ENCODE peak calls at places on chromosomes 1 and 21, in four cellular contexts. W is uterus, A is pancreas, G is bronchial epithelial cell. Q is an unnamed sample.

GRCh38 chr1:61247051-61247854 is 164.9 kb downstream of the NFIA start:
- DNase-seq in W (no peak), A (no peak), G (no peak), Q (no peak)

GRCh38 chr21:41695513-41695912 is 71.3 kb downstream of the RIPK4 start:
- DNase-seq in W (no peak), G (no peak), A (no peak), Q (no peak)

GRCh38 chr1:171935664-171936063 is 94.4 kb downstream of the DNM3 start:
- DNase-seq in A (no peak), G (peak; percentile 17), W (no peak), Q (no peak)

GRCh38 chr1:166017395-166017794 is 149.4 kb downstream of the FAM78B start:
- DNase-seq in A (no peak), G (no peak), W (no peak), Q (no peak)

GRCh38 chr1:89703469-89703868 is 70.5 kb downstream of the LRRC8C start:
- DNase-seq in A (no peak), G (no peak), W (no peak), Q (no peak)

GRCh38 chr1:69328186-69328585 is 239.5 kb upstream of the LRRC7 start:
- DNase-seq in W (no peak), G (no peak), A (no peak), Q (no peak)

GRCh38 chr1:31701137-31701736 is 2.6 kb downstream of the COL16A1 start:
- DNase-seq in G (peak; percentile 91), W (peak; percentile 98), A (no peak), Q (peak; percentile 81)

GRCh38 chr1:226436855-226437491 is 29.1 kb upstream of the PARP1 start:
- DNase-seq in A (no peak), G (no peak), W (no peak), Q (no peak)

GRCh38 chr1:96365076-96365475 is 356.5 kb upstream of the PTBP2 start:
- DNase-seq in G (no peak), A (no peak), W (no peak), Q (no peak)

GRCh38 chr1:16017461-16018303 is at the start of gene HSPB7:
- DNase-seq in A (peak; percentile 80), G (no peak), W (peak; percentile 94), Q (peak; percentile 38)
- TF ChIP-seq CTCF in A (no peak), G (no peak), W (peak; percentile 17), Q (no peak)

GRCh38 chr1:181675625-181676024 is 192.3 kb downstream of the CACNA1E start:
- DNase-seq in W (no peak), G (no peak), A (no peak), Q (no peak)

GRCh38 chr1:181680332-181680731 is 197.0 kb downstream of the CACNA1E start:
- DNase-seq in W (no peak), A (no peak), G (no peak), Q (no peak)

GRCh38 chr1:181675091-181675490 is 191.8 kb downstream of the CACNA1E start:
- DNase-seq in A (no peak), W (no peak), G (no peak), Q (no peak)

GRCh38 chr1:181674617-181675016 is 191.3 kb downstream of the CACNA1E start:
- DNase-seq in W (no peak), G (no peak), A (no peak), Q (no peak)

DNA sequence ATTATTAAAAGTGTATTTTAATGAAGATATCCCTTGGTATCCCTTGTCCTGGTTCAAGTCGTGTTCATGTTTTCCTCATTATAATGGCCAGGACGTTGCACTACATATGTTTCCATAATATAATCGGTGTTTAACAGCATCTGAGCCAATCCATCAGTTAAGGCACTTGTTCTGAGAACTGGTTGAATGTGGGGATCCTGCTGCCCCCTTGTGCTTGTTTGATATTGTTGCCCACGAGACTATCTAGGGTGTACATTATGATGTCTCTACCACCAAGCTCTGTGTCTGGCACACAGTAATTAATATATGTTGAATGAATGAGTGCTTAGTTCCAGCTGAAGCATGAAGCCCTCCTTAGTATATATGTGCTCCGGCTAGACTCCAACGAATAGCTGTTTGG is 193.0 kb downstream of the CACNA1E start:
- DNase-seq in A (no peak), W (no peak), G (peak; percentile 46), Q (no peak)
- TF ChIP-seq CTCF in A (no peak), W (peak; percentile 9), G (peak; percentile 43), Q (no peak)

DNA sequence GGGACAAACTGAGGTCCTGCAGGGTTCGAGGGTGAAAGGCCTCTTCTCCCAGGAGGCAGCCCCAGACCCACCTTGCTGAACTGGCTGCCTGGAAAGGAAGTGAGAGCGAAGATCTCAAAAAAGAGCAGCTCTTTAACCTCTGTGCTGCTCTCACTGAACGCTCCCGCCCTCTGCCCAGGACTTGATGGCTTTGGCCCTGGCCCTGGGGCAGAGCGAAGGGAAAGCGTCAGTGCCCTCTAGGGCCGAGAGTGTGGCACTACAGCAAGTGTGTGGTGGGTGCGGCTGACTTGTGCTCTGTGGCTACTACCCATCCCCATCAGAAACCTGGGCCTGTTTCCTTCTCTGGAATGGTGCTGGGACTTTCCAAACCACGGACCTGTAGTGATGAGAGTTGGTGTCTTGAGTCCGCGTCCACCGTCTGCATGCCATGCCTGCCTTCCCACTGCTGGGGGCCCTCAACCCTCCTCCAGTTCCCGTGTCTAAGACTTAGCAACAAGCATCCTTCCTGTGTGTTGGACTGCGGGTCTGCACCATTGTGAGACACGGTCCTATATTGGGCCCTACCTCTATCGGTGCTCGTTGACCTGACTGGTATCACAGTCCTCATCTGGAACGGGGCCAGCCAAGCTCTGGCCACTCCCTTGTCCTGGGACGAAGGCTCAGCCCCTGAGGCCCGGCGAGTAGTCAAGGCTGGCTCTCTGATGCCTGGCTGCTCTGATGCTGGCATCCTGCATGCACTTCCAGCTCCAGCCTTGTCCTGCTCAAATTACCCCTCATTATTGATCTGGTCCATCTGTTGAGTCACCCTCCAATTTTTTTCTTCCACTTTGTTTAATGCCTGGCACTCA is 180.3 kb downstream of the DISC1 start:
- DNase-seq in A (peak; percentile 65), W (no peak), G (peak; percentile 34), Q (peak; percentile 54)
- TF ChIP-seq CTCF in A (no peak), W (no peak), G (peak; percentile 90), Q (peak; percentile 41)

DNA sequence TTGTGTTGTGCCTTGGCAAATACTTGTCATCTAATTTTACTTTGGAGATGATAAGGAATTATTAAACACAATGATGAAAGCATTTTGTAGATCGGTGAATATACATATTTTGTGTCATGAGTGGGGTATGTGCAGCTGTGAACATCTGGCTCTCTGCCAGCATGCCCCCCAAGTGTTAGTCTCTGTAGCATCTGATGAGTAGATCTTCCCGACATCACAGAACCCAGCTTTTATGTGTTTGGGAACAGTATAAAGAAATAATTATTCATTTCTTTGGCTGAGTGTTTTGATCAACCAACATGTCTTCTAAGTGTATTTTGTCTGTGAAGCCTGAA is 4.5 kb upstream of the CTNNBIP1 start:
- DNase-seq in A (no peak), G (no peak), W (no peak), Q (no peak)
- TF ChIP-seq CTCF in A (no peak), G (no peak), W (no peak), Q (no peak)

GRCh38 chr1:19799233-19799876 is 361 bp downstream of the TMCO4 start:
- DNase-seq in A (peak; percentile 89), W (no peak), G (peak; percentile 14), Q (peak; percentile 62)
- TF ChIP-seq CTCF in A (peak; percentile 20), W (peak; percentile 49), G (peak; percentile 45), Q (no peak)

GRCh38 chr1:17671741-17672140 is 83.4 kb upstream of the ACTL8 start:
- DNase-seq in W (no peak), A (no peak), G (no peak), Q (no peak)
- TF ChIP-seq CTCF in W (no peak), A (no peak), G (no peak), Q (no peak)

DNA sequence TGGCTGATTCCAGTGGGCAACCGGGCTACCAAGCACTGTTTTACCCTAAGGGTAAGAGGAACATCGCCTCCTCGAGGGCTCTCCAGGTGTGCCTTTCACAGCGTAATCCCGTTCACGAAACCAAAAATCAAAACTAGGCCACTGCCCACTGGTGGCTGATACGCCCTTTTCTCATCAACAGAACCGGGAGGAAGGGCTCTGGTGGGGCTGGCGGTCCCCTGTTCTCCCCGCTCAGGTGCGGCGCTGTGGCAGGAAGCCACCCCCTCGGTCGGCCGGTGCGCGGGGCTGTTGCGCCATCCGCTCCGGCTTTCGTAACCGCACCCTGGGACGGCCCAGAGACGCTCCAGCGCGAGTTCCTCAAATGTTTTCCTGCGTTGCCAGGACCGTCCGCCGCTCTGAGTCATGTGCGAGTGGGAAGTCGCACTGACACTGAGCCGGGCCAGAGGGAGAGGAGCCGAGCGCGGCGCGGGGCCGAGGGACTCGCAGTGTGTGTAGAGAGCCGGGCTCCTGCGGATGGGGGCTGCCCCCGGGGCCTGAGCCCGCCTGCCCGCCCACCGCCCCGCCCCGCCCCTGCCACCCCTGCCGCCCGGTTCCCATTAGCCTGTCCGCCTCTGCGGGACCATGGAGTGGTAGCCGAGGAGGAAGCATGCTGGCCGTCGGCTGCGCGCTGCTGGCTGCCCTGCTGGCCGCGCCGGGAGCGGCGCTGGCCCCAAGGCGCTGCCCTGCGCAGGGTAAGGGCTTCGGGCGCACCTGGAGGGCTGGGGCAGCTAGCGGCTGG is at the start of gene IL6R:
- DNase-seq in A (peak; percentile 92), G (peak; percentile 90), W (peak; percentile 94), Q (peak; percentile 94)
- TF ChIP-seq CTCF in A (no peak), G (peak; percentile 55), W (peak; percentile 72), Q (peak; percentile 12)

GRCh38 chr1:6513296-6513928 is 21.9 kb upstream of the PLEKHG5 start:
- DNase-seq in G (peak; percentile 23), W (no peak), A (peak; percentile 29), Q (no peak)
- TF ChIP-seq CTCF in G (no peak), W (no peak), A (no peak), Q (no peak)

GRCh38 chr1:156851779-156852413 is 7.0 kb downstream of the INSRR start:
- DNase-seq in A (peak; percentile 97), G (no peak), W (no peak), Q (no peak)

GRCh38 chr1:156852414-156852874 is 6.5 kb downstream of the INSRR start:
- DNase-seq in A (peak; percentile 99), W (peak; percentile 50), G (no peak), Q (no peak)

GRCh38 chr1:156856282-156856785 is 2.6 kb downstream of the INSRR start:
- DNase-seq in A (no peak), G (no peak), W (no peak), Q (no peak)

GRCh38 chr1:156853761-156854160 is 5.2 kb downstream of the INSRR start:
- DNase-seq in A (no peak), G (no peak), W (no peak), Q (no peak)

GRCh38 chr1:156854634-156855033 is 4.3 kb downstream of the INSRR start:
- DNase-seq in G (no peak), W (no peak), A (no peak), Q (no peak)
- TF ChIP-seq CTCF in G (no peak), W (no peak), A (no peak), Q (no peak)